ENCODE peak calls at places on chromosome 12, in nine cellular contexts. B, F, N, V, S, X, Q, G and D are unnamed samples.

GRCh38 chr12:49055978-49056754 is 4.4 kb downstream of the KMT2D start:
- DNase-seq in B (peak), V (peak), G (peak), F (peak), S (peak), N (no peak), Q (no peak), X (peak), D (peak)

GRCh38 chr12:52976574-52977071 is 27.7 kb downstream of the KRT18 start:
- DNase-seq in X (no peak), Q (no peak), B (no peak), N (no peak), F (no peak), V (no peak), S (no peak), G (no peak), D (no peak)

GRCh38 chr12:57864382-57864781 is 17.9 kb upstream of the CTDSP2 start:
- DNase-seq in X (peak), F (peak), V (no peak), S (no peak), B (no peak), N (no peak), Q (no peak), G (no peak), D (no peak)

GRCh38 chr12:2739832-2740641 is 54.7 kb upstream of the FKBP4 start:
- DNase-seq in N (no peak), V (no peak), Q (no peak), G (no peak), B (no peak), S (no peak), F (peak), X (peak), D (peak)

GRCh38 chr12:5428332-5429221 is 3.3 kb upstream of the NTF3 start:
- DNase-seq in B (no peak), X (no peak), N (no peak), Q (no peak), F (peak), G (no peak), S (no peak), V (no peak), D (peak)

GRCh38 chr12:130804216-130804615 is 34.8 kb downstream of the STX2 start:
- DNase-seq in V (no peak), N (no peak), S (no peak), F (no peak), Q (no peak), G (no peak), X (no peak), B (no peak), D (no peak)

GRCh38 chr12:28899951-28900350 is 249.1 kb upstream of the FAR2 start:
- DNase-seq in X (no peak), G (no peak), B (peak), F (no peak), V (no peak), S (no peak), N (no peak), Q (no peak), D (no peak)

GRCh38 chr12:98002887-98003493 is 512.4 kb upstream of the TMPO start:
- DNase-seq in B (peak), N (no peak), G (no peak), Q (no peak), V (no peak), X (peak), F (peak), S (no peak), D (peak)

GRCh38 chr12:17372508-17372907 is 717.5 kb downstream of the RERGL start:
- DNase-seq in V (no peak), S (no peak), N (no peak), G (no peak), Q (no peak), X (no peak), F (no peak), B (no peak), D (no peak)

GRCh38 chr12:48788522-48788851 is 402 bp downstream of the ADCY6 start:
- DNase-seq in S (no peak), N (peak), Q (no peak), X (no peak), V (no peak), G (no peak), F (peak), B (no peak), D (no peak)

GRCh38 chr12:59403259-59403932 is 192.4 kb upstream of the SLC16A7 start:
- DNase-seq in X (peak), N (no peak), G (no peak), F (peak), V (no peak), S (peak), B (peak), Q (no peak), D (peak)

GRCh38 chr12:1529862-1530591 is 64.4 kb downstream of the FBXL14 start:
- DNase-seq in N (peak), F (no peak), B (no peak), Q (no peak), S (no peak), V (no peak), G (no peak), X (no peak), D (no peak)

GRCh38 chr12:29234965-29235364 is 85.9 kb downstream of the FAR2 start:
- DNase-seq in X (no peak), F (no peak), S (no peak), N (no peak), B (no peak), V (no peak), G (no peak), Q (no peak), D (no peak)

GRCh38 chr12:3820122-3820521 is 53.1 kb downstream of the PARP11 start:
- DNase-seq in N (no peak), G (no peak), F (no peak), V (no peak), Q (no peak), X (no peak), S (no peak), B (peak), D (no peak)

GRCh38 chr12:116040412-116040811 is 237.1 kb downstream of the MED13L start:
- DNase-seq in G (no peak), N (no peak), Q (no peak), F (no peak), S (no peak), B (no peak), V (no peak), X (no peak), D (no peak)

GRCh38 chr12:563250-563781 is 99.9 kb downstream of the NINJ2 start:
- DNase-seq in N (no peak), G (peak), F (no peak), X (no peak), V (peak), Q (no peak), B (no peak), S (no peak), D (no peak)

GRCh38 chr12:2487278-2487677 is 307.5 kb upstream of the FKBP4 start:
- DNase-seq in Q (no peak), G (no peak), S (no peak), F (no peak), B (no peak), N (no peak), X (no peak), V (no peak), D (no peak)

GRCh38 chr12:7322599-7322998 is 18.7 kb downstream of the ACSM4 start:
- DNase-seq in N (no peak), S (no peak), G (no peak), B (no peak), V (no peak), Q (no peak), F (no peak), X (no peak), D (no peak)

GRCh38 chr12:132439333-132439904 is 50.5 kb upstream of the FBRSL1 start:
- DNase-seq in B (no peak), N (no peak), V (no peak), Q (no peak), F (no peak), G (no peak), S (no peak), X (no peak), D (no peak)